ENCODE peak calls at places on chromosome 5, in nine cellular contexts. A, K, H, G, M, P, Q, T and F are unnamed samples.

GRCh38 chr5:65630981-65631380 is 6.2 kb downstream of the SHLD3 start:
- DNase-seq in K (no peak), A (no peak), P (no peak), Q (no peak), T (no peak), G (no peak), H (no peak), M (no peak), F (no peak)

GRCh38 chr5:146130440-146131045 is 25.2 kb upstream of the PLAC8L1 start:
- DNase-seq in A (no peak), T (no peak), H (peak; percentile 64), P (no peak), Q (no peak), K (no peak), G (peak; percentile 10), M (no peak), F (peak; percentile 73)

GRCh38 chr5:83265318-83265717 is 188.0 kb downstream of the XRCC4 start:
- DNase-seq in G (peak; percentile 66), A (no peak), T (no peak), H (peak; percentile 25), P (no peak), Q (no peak), K (no peak), M (no peak), F (peak; percentile 46)

GRCh38 chr5:9654886-9655285 is 24.7 kb upstream of the TAS2R1 start:
- DNase-seq in H (peak; percentile 78), G (peak; percentile 44), Q (no peak), M (no peak), P (no peak), A (no peak), T (no peak), K (no peak), F (peak; percentile 52)

GRCh38 chr5:34586117-34586885 is 69.8 kb upstream of the RAI14 start:
- DNase-seq in Q (no peak), H (peak; percentile 88), M (no peak), A (no peak), P (no peak), K (no peak), T (no peak), G (peak; percentile 94), F (peak; percentile 85)

GRCh38 chr5:132962429-132962928 is 955 bp downstream of the AFF4 start:
- DNase-seq in A (no peak), Q (no peak), K (no peak), M (no peak), H (peak; percentile 80), P (peak; percentile 25), G (peak; percentile 72), T (peak; percentile 35), F (peak; percentile 81)

GRCh38 chr5:78747703-78748359 is 99.3 kb upstream of the LHFPL2 start:
- DNase-seq in Q (no peak), H (peak; percentile 66), T (no peak), M (no peak), K (no peak), G (peak; percentile 93), A (no peak), P (no peak), F (peak; percentile 87)

GRCh38 chr5:156479864-156480263 is 152.9 kb downstream of the SGCD start:
- DNase-seq in A (no peak), T (no peak), G (no peak), Q (no peak), H (peak; percentile 65), M (peak; percentile 62), K (no peak), P (no peak), F (peak; percentile 71)

GRCh38 chr5:80797428-80798024 is 142.7 kb upstream of the DHFR start:
- DNase-seq in K (no peak), T (no peak), P (peak; percentile 18), H (no peak), G (no peak), Q (no peak), A (no peak), M (no peak), F (no peak)

GRCh38 chr5:82352146-82352791 is 74.1 kb upstream of the RPS23 start:
- DNase-seq in Q (no peak), P (no peak), A (no peak), H (peak; percentile 33), G (peak; percentile 47), M (no peak), T (no peak), K (no peak), F (peak; percentile 30)

GRCh38 chr5:136275601-136276000 is 82.6 kb upstream of the SMIM32 start:
- DNase-seq in K (no peak), A (no peak), Q (no peak), G (no peak), H (no peak), M (no peak), P (no peak), T (no peak), F (no peak)

GRCh38 chr5:116382874-116383266 is 191.8 kb downstream of the SEMA6A start:
- DNase-seq in K (no peak), P (no peak), H (no peak), M (no peak), A (no peak), Q (no peak), G (no peak), T (no peak), F (no peak)

GRCh38 chr5:142561486-142562097 is 124.3 kb downstream of the FGF1 start:
- DNase-seq in H (no peak), T (no peak), Q (no peak), A (no peak), G (peak; percentile 74), K (no peak), P (no peak), M (no peak), F (peak; percentile 40)

GRCh38 chr5:62284946-62285891 is 20.8 kb upstream of the KIF2A start:
- DNase-seq in Q (no peak), A (no peak), P (peak; percentile 49), M (no peak), G (no peak), H (no peak), T (no peak), K (no peak), F (no peak)

DNA sequence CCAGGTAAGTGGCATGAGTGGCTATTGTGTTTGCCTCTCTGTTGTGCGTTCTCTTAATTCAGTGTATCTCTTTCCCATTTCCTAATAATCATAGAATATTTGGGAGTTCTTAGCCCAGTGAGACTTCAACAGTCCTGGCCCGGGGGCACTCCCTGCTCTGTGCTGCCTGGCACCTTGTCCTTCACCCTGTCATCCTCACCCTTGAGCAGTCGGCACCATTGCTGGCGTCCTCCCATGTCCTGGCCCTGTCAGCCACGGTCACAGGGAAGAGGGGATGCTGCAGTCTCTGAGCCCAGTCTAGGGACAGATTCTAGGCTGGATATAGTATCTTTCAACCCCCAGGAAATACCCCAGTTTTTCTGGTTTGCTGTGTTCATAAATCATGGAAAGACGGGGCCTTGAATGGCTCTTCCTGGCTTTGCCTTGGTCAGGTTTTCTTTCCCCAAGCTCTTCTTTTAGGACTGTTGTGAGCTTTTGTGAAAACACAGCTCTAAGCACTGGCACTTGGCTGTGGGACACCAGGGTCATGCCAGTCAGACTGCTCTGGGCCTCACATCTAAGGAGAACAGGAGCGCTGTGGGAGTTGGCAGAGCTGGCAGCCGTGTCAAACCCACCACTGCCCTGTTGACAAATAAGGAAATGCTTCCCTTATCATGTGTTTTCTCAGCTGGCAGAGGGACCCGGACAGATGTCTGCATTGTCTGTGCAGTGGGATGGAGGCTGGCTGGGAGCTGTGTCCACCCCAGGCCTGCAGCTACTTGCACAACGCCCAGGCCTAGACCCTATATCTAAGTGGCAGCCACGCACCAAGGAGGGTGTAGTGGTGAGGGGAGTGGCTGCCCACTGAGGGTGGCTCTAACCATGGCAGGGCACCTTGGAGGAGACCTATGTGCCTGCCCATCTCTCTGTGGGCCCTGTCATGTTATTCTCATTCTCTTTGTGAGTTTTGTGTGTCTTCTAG is 378.6 kb downstream of the ICE1 start:
- DNase-seq in H (no peak), K (no peak), A (peak; percentile 44), Q (no peak), P (no peak), M (no peak), T (no peak), G (no peak), F (no peak)
- H3K4me3 ChIP-seq in H (no peak overlapping the region), K (no peak overlapping the region), A (no peak overlapping the region), Q (no peak overlapping the region), P (no peak overlapping the region), M (no peak overlapping the region), T (no peak overlapping the region), G (no peak overlapping the region), F (no peak overlapping the region)

GRCh38 chr5:179668404-179668803 is 12.4 kb downstream of the CBY3 start:
- DNase-seq in M (no peak), G (no peak), T (peak; percentile 19), A (no peak), Q (no peak), P (no peak), K (no peak), H (peak; percentile 64), F (peak; percentile 44)
- TF ChIP-seq CTCF in M (peak; percentile 35), G (peak; percentile 79), T (peak; percentile 87), A (peak; percentile 55), Q (peak; percentile 60), P (peak; percentile 98), K (peak; percentile 84), H (peak; percentile 91), F (peak; percentile 72)

GRCh38 chr5:163531272-163531671 is 25.9 kb downstream of the MAT2B start:
- DNase-seq in Q (no peak), T (no peak), H (no peak), M (no peak), G (no peak), K (no peak), P (no peak), A (no peak), F (no peak)
- H3K4me3 ChIP-seq in Q (no peak overlapping the region), T (no peak overlapping the region), H (no peak overlapping the region), M (no peak overlapping the region), G (no peak overlapping the region), K (no peak overlapping the region), P (no peak overlapping the region), A (no peak overlapping the region), F (no peak overlapping the region)

GRCh38 chr5:152592416-152592815 is 187.3 kb upstream of the NMUR2 start:
- DNase-seq in Q (no peak), P (no peak), A (no peak), G (no peak), H (no peak), M (no peak), K (no peak), T (no peak), F (no peak)

GRCh38 chr5:152599096-152599495 is 194.0 kb upstream of the NMUR2 start:
- DNase-seq in T (no peak), G (no peak), Q (no peak), M (no peak), P (no peak), K (no peak), A (no peak), H (no peak), F (no peak)

GRCh38 chr5:152595327-152595890 is 190.3 kb upstream of the NMUR2 start:
- DNase-seq in G (no peak), M (no peak), H (no peak), T (no peak), K (no peak), A (no peak), Q (no peak), P (no peak), F (no peak)

DNA sequence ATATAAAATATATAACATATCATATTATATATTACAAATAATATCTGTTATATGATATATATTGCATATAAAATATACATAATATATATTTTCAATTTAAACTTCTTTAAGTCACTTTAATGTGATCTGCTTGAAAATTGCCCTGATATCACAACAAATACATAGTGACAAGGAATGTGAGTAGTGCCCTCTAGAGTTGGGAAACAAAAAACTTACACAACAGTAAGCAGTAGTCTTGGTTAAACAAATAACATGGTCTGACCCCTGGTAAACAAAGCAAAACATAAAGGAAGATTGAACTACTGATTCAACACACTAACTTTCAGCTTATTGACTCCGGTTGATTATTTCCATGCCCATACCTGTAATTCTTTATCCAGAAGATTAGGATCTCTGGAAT is 188.3 kb upstream of the NMUR2 start:
- DNase-seq in M (no peak), H (no peak), A (no peak), Q (no peak), T (no peak), G (no peak), K (no peak), P (no peak), F (no peak)
- TF ChIP-seq CTCF in M (no peak), H (no peak), A (no peak), Q (no peak), T (no peak), G (no peak), K (no peak), P (peak; percentile 27), F (no peak)